ENCODE peak calls at places on chromosome 14, in six cellular contexts. Z is amniotic stem cell, D is C1 segment of cervical spinal cord, S is glutamatergic neuron, Y is NCI-H1105, T is A549. K is an unnamed sample.

GRCh38 chr14:94292872-94293577 is at the start of gene SERPINA10:
- DNase-seq in S (no peak), D (no peak), Y (no peak), T (no peak), Z (no peak), K (no peak)

GRCh38 chr14:45716506-45716905 is 463.5 kb upstream of the MIS18BP1 start:
- DNase-seq in S (peak), Y (peak), D (no peak), Z (no peak), T (peak), K (no peak)

GRCh38 chr14:78399316-78399889 is 229.2 kb downstream of the NRXN3 start:
- DNase-seq in D (no peak), T (no peak), S (no peak), Y (no peak), Z (no peak), K (no peak)

GRCh38 chr14:21868442-21869046 is 194.9 kb upstream of the OR4E1 start:
- DNase-seq in S (peak), Z (no peak), T (peak), D (no peak), Y (peak), K (peak)

GRCh38 chr14:50311337-50311973 is 574 bp downstream of the L2HGDH start:
- DNase-seq in Z (no peak), T (no peak), Y (peak), S (no peak), D (no peak), K (no peak)

GRCh38 chr14:51546099-51546498 is 105.6 kb upstream of the FRMD6 start:
- DNase-seq in Y (no peak), T (no peak), S (no peak), D (no peak), Z (no peak), K (no peak)

GRCh38 chr14:52044791-52045522 is 23.9 kb downstream of the NID2 start:
- DNase-seq in T (peak), S (no peak), Y (no peak), Z (peak), D (no peak), K (peak)

GRCh38 chr14:96160913-96161310 is 43.7 kb upstream of the BDKRB2 start:
- DNase-seq in Z (no peak), Y (no peak), D (no peak), T (no peak), S (no peak), K (no peak)

GRCh38 chr14:21039059-21039422 is 3.1 kb upstream of the RNASE7 start:
- DNase-seq in D (peak), S (peak), T (no peak), Z (no peak), Y (no peak), K (peak)

GRCh38 chr14:20328705-20329104 is 4.4 kb downstream of the CCNB1IP1 start:
- DNase-seq in Y (no peak), D (no peak), S (no peak), T (no peak), Z (no peak), K (no peak)

GRCh38 chr14:55847766-55848165 is 267.8 kb downstream of the KTN1 start:
- DNase-seq in Y (no peak), D (no peak), T (no peak), S (no peak), Z (peak), K (no peak)

GRCh38 chr14:21098892-21099595 is 589 bp upstream of the ZNF219 start:
- DNase-seq in T (no peak), Z (no peak), D (no peak), S (no peak), Y (no peak), K (no peak)

GRCh38 chr14:71117839-71118743 is 210.8 kb downstream of the PCNX1 start:
- DNase-seq in Y (no peak), S (no peak), Z (peak), D (no peak), T (peak), K (peak)

GRCh38 chr14:58171090-58171489 is 19.1 kb upstream of the ARMH4 start:
- DNase-seq in D (peak), T (peak), S (peak), Y (peak), Z (peak), K (peak)

GRCh38 chr14:66650491-66650911 is 142.6 kb downstream of the GPHN start:
- DNase-seq in T (no peak), S (no peak), Z (no peak), Y (no peak), D (no peak), K (peak)

GRCh38 chr14:55000381-55000780 is 26.5 kb downstream of the WDHD1 start:
- DNase-seq in D (no peak), Z (no peak), Y (no peak), T (no peak), S (no peak), K (no peak)

GRCh38 chr14:55332654-55333570 is 61.7 kb downstream of the FBXO34 start:
- DNase-seq in S (no peak), T (no peak), D (no peak), Y (no peak), Z (no peak), K (no peak)

GRCh38 chr14:64948612-64949210 is 6.2 kb upstream of the GPX2 start:
- DNase-seq in D (no peak), Z (no peak), T (no peak), S (no peak), Y (no peak), K (no peak)

GRCh38 chr14:70020350-70021170 is 141.3 kb downstream of the SMOC1 start:
- DNase-seq in T (no peak), S (no peak), Z (no peak), Y (no peak), D (no peak), K (no peak)

GRCh38 chr14:50600849-50601248 is 40.9 kb downstream of the ATL1 start:
- DNase-seq in D (no peak), S (no peak), T (peak), Y (no peak), Z (no peak), K (no peak)

GRCh38 chr14:32259368-32260013 is 56.4 kb upstream of the RNU6-8 start:
- DNase-seq in Y (no peak), S (no peak), T (peak), Z (peak), D (no peak), K (peak)

GRCh38 chr14:68502196-68502595 is 290.7 kb downstream of the ZFP36L1 start:
- DNase-seq in Y (no peak), S (no peak), Z (no peak), T (no peak), D (no peak), K (no peak)

GRCh38 chr14:81353691-81354323 is 46.3 kb downstream of the STON2 start:
- DNase-seq in Z (no peak), T (no peak), Y (no peak), S (no peak), D (no peak), K (no peak)

GRCh38 chr14:19974844-19975243 is 547 bp upstream of the OR4K15 start:
- DNase-seq in Y (no peak), S (no peak), T (no peak), Z (no peak), D (no peak), K (no peak)

K was measured in mammary epithelial cell.